ENCODE peak calls at places on chromosomes 1 and 21, in four cellular contexts. One of them, this sample, is unnamed.

GRCh38 chr21:35035116-35035515 is 14.0 kb downstream of the RUNX1 start:
- DNase-seq in AG10803: no peak
- DNase-seq in IMR-90: no peak
- DNase-seq in choroid plexus epithelial cell: no peak
- DNase-seq in this sample: no peak

GRCh38 chr1:17289756-17290155 is 18.2 kb upstream of the PADI4 start:
- DNase-seq in AG10803: peak
- DNase-seq in IMR-90: peak
- DNase-seq in choroid plexus epithelial cell: peak
- DNase-seq in this sample: no peak

GRCh38 chr21:45295576-45296365 is 8.1 kb upstream of the POFUT2 start:
- DNase-seq in AG10803: peak
- DNase-seq in IMR-90: peak
- DNase-seq in choroid plexus epithelial cell: peak
- DNase-seq in this sample: no peak

GRCh38 chr1:31701137-31701736 is 2.6 kb downstream of the COL16A1 start:
- DNase-seq in AG10803: peak
- DNase-seq in IMR-90: peak
- DNase-seq in choroid plexus epithelial cell: peak
- DNase-seq in this sample: peak

GRCh38 chr1:165207774-165208359 is 148.6 kb downstream of the LMX1A start:
- DNase-seq in AG10803: no peak
- DNase-seq in IMR-90: no peak
- DNase-seq in choroid plexus epithelial cell: no peak
- DNase-seq in this sample: no peak

GRCh38 chr21:44940116-44940631 is 345 bp downstream of the SLX9 start:
- DNase-seq in AG10803: no peak
- DNase-seq in IMR-90: no peak
- DNase-seq in choroid plexus epithelial cell: no peak
- DNase-seq in this sample: no peak

GRCh38 chr1:202565890-202566289 is 144.4 kb downstream of the SYT2 start:
- DNase-seq in AG10803: no peak
- DNase-seq in IMR-90: no peak
- DNase-seq in choroid plexus epithelial cell: no peak
- DNase-seq in this sample: no peak

GRCh38 chr1:177122461-177122860 is 42.1 kb downstream of the ASTN1 start:
- DNase-seq in AG10803: no peak
- DNase-seq in IMR-90: no peak
- DNase-seq in choroid plexus epithelial cell: no peak
- DNase-seq in this sample: no peak

GRCh38 chr1:152811050-152811449 is 721 bp upstream of the LCE1B start:
- DNase-seq in AG10803: no peak
- DNase-seq in IMR-90: no peak
- DNase-seq in choroid plexus epithelial cell: no peak
- DNase-seq in this sample: no peak

GRCh38 chr1:35369922-35370671 is 101.6 kb downstream of the ZMYM4 start:
- DNase-seq in AG10803: peak
- DNase-seq in IMR-90: peak
- DNase-seq in choroid plexus epithelial cell: peak
- DNase-seq in this sample: peak

GRCh38 chr1:238962941-238963340 is 423.4 kb upstream of the CHRM3 start:
- DNase-seq in AG10803: no peak
- DNase-seq in IMR-90: no peak
- DNase-seq in choroid plexus epithelial cell: no peak
- DNase-seq in this sample: no peak

GRCh38 chr1:234495231-234495990 is 16.4 kb upstream of the TARBP1 start:
- DNase-seq in AG10803: peak
- DNase-seq in IMR-90: peak
- DNase-seq in choroid plexus epithelial cell: peak
- DNase-seq in this sample: no peak
- H3K4me3 ChIP-seq in AG10803: peak
- H3K4me3 ChIP-seq in IMR-90: peak
- H3K4me3 ChIP-seq in choroid plexus epithelial cell: peak
- H3K4me3 ChIP-seq in this sample: no peak

DNA sequence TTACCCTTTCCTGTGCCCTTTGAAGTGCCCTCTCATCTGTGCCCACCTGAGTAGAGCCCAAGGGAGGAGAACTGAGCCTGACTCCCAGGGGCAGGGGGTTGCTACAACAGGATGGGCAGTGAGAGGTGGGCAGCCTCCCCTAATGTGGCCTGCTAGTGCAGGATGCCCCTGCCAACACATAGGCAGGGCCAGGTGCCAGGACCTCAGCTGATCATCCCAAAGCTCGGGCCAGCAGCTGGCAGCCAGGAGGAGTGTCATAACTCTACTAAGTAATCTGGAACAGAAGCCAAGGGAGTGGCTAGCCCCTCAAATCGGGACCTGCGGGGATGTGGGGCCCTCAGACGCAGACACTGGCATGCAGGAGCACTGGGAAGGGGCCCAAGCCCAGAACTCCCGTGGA is 208.8 kb upstream of the RAB4A start:
- DNase-seq in AG10803: no peak
- DNase-seq in IMR-90: no peak
- DNase-seq in choroid plexus epithelial cell: no peak
- DNase-seq in this sample: no peak
- TF ChIP-seq CTCF in AG10803: no peak
- TF ChIP-seq CTCF in IMR-90: no peak
- TF ChIP-seq CTCF in choroid plexus epithelial cell: no peak
- TF ChIP-seq CTCF in this sample: no peak

GRCh38 chr1:156075775-156076204 is 6.5 kb downstream of the MEX3A start:
- DNase-seq in AG10803: no peak
- DNase-seq in IMR-90: no peak
- DNase-seq in choroid plexus epithelial cell: no peak
- DNase-seq in this sample: no peak
- H3K4me3 ChIP-seq in AG10803: no peak
- H3K4me3 ChIP-seq in IMR-90: no peak
- H3K4me3 ChIP-seq in choroid plexus epithelial cell: no peak
- H3K4me3 ChIP-seq in this sample: no peak

DNA sequence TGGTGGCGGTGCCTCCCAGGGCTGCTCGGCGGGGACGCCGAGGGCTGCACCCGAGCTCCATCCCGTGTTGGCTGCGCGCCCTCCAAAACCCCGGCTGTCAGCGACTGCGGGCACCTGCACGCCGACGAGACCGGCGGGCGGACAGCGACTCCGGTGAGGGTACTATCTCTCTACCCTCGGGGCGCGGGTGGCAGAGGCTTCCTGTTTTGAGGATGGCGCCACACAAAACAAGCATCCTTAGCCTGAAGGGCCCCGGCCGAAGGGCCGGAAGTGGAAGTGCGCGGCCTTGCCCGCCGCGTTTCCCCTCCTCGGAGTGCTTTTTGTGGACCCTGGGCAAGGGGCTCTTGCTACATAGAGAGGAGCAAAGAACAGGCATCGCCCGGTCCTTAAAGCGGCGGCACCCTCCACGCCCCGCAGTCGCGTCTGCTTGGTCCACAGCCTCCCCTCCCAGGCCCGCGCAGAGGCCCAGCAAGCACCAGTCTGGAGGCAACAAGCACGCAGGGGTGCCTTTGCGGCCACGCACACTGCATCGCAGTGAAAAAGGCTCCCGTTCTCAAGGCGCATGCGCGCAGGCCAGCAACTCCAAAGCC is 560 bp upstream of the COQ8A start:
- DNase-seq in AG10803: no peak
- DNase-seq in IMR-90: no peak
- DNase-seq in choroid plexus epithelial cell: no peak
- DNase-seq in this sample: no peak
- TF ChIP-seq CTCF in AG10803: no peak
- TF ChIP-seq CTCF in IMR-90: no peak
- TF ChIP-seq CTCF in choroid plexus epithelial cell: no peak
- TF ChIP-seq CTCF in this sample: no peak

GRCh38 chr1:15703562-15703961 is 19.4 kb downstream of the PLEKHM2 start:
- DNase-seq in AG10803: peak
- DNase-seq in IMR-90: peak
- DNase-seq in choroid plexus epithelial cell: peak
- DNase-seq in this sample: peak
- H3K4me3 ChIP-seq in AG10803: peak
- H3K4me3 ChIP-seq in IMR-90: no peak
- H3K4me3 ChIP-seq in choroid plexus epithelial cell: no peak
- H3K4me3 ChIP-seq in this sample: no peak

GRCh38 chr1:158274797-158275196 is 14.9 kb upstream of the CD1C start:
- DNase-seq in AG10803: no peak
- DNase-seq in IMR-90: no peak
- DNase-seq in choroid plexus epithelial cell: no peak
- DNase-seq in this sample: no peak
- TF ChIP-seq CTCF in AG10803: no peak
- TF ChIP-seq CTCF in IMR-90: no peak
- TF ChIP-seq CTCF in choroid plexus epithelial cell: no peak
- TF ChIP-seq CTCF in this sample: no peak

DNA sequence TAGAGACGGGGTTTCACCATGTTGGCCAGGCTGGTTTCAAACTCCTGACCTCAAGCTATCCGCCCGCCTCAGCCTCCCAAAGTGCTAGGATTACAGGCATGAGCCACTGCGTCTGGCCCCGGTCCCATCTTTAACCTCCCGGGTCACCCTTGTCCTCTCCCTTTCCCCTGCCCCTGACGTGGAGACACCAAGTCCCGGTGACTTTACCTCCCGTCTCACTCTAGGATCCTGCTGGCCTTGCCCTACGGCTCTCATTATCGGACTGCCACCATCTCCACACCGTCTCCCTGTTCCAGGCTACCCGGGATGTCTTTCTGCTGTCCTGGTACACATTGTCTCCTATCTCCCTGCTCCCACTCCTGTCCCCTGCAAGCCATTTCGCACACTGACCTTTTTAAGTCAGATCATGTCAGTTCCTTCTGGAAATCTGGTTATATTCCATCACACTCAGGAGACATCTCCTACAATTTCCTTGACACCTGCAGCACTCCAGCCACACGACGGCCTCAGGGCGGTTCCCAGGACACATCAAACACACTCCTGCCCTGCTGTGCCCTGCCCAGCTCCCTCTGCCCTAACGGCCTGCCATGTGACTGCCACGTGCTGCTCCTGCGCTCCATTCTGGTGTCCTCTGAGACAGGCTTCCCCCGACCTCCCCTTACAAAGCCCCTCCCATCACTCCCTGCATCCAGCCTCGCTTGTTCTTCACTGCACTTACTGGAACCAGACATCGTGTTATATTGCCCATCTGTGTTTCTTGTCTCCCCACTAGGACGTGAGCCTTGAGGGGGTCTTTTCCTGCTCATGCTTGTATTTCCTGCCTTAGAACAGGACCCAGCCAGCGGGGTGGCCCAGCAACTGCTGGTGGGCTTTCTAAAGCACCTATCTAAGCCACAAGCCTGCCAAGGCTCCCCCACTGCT is 32.7 kb downstream of the TTC39A start:
- DNase-seq in AG10803: no peak
- DNase-seq in IMR-90: no peak
- DNase-seq in choroid plexus epithelial cell: no peak
- DNase-seq in this sample: no peak
- H3K4me3 ChIP-seq in AG10803: no peak
- H3K4me3 ChIP-seq in IMR-90: no peak
- H3K4me3 ChIP-seq in choroid plexus epithelial cell: peak
- H3K4me3 ChIP-seq in this sample: no peak

DNA sequence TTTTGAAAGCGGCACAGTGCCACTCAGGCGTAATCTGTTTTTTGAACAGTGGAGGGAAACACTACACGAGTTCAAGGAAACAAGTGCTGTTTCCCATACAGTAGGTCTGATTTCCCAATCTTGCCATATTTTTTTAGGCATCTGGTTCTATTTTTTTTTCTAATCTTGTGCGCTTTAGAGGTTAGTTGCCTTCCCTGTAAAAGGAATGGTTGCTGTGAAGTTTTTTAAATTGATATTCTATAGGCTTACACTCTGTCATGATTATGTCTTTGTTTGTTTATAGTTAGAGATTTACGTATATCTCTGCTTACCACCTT is 1.2 kb downstream of the NASP start:
- DNase-seq in AG10803: no peak
- DNase-seq in IMR-90: no peak
- DNase-seq in choroid plexus epithelial cell: no peak
- DNase-seq in this sample: no peak
- TF ChIP-seq CTCF in AG10803: peak
- TF ChIP-seq CTCF in IMR-90: no peak
- TF ChIP-seq CTCF in choroid plexus epithelial cell: peak
- TF ChIP-seq CTCF in this sample: no peak

GRCh38 chr1:246803891-246804290 is 79.7 kb downstream of the SCCPDH start:
- DNase-seq in AG10803: no peak
- DNase-seq in IMR-90: no peak
- DNase-seq in choroid plexus epithelial cell: no peak
- DNase-seq in this sample: no peak

GRCh38 chr1:246803373-246803772 is 79.2 kb downstream of the SCCPDH start:
- DNase-seq in AG10803: no peak
- DNase-seq in IMR-90: no peak
- DNase-seq in choroid plexus epithelial cell: no peak
- DNase-seq in this sample: no peak

GRCh38 chr1:246800800-246801199 is 76.6 kb downstream of the SCCPDH start:
- DNase-seq in AG10803: no peak
- DNase-seq in IMR-90: no peak
- DNase-seq in choroid plexus epithelial cell: no peak
- DNase-seq in this sample: no peak

GRCh38 chr1:246800356-246800755 is 76.1 kb downstream of the SCCPDH start:
- DNase-seq in AG10803: no peak
- DNase-seq in IMR-90: no peak
- DNase-seq in choroid plexus epithelial cell: no peak
- DNase-seq in this sample: no peak

DNA sequence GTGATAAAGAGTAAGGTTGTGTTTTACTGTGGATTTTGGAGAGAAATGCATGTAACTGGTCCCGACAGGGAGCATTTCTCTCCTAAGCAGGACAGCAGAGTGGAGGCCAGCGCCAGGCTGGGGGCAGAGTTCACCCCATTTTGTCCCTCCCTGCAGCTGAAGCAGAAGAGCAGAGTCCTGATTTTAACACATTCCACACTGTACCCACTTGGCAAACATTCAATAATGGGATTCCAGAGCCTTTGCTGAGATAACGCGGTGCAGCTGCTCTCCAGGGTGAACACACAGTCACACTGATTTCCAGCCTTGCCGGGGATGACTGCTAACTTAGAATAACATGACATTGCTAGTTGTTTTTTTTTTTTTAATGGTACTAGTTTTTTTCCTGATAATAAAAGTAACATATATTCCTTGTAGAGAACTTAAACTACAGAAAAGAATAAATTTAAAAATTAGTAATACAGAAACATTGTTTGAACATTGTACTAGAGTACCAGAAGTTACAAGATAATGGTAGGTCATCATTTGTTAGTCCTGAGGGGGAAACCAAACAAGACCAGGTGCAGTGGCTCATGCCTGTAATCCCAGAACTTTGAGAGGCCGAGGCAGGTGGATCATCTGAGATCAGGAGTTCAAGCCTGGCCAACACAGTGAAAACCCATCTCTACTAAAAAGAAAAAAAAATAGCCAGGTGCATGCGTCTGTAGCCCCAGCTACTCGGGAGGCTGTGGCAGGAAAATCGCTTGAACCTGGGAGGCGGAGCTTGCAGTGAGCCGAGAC is 77.2 kb downstream of the SCCPDH start:
- DNase-seq in AG10803: no peak
- DNase-seq in IMR-90: peak
- DNase-seq in choroid plexus epithelial cell: peak
- DNase-seq in this sample: no peak
- H3K4me3 ChIP-seq in AG10803: no peak
- H3K4me3 ChIP-seq in IMR-90: no peak
- H3K4me3 ChIP-seq in choroid plexus epithelial cell: no peak
- H3K4me3 ChIP-seq in this sample: no peak

This sample was measured in HFF-Myc.